ENCODE peak calls at places on chromosomes 7 and 10, in five cellular contexts. U is GM04504; F is sciatic nerve; D is activated naive CD8-positive, alpha-beta T cell treated with anti-CD3 and anti-CD28 coated beads, Interleukin-2, amount 50 U/mL, for 24 hours; X is NCI-H1436 treated with DMSO at 0.1 percent for 48 hours. C is an unnamed sample.

GRCh38 chr7:128231677-128232076 is 9.4 kb upstream of the LEP start:
- DNase-seq in U (no peak), F (no peak), D (no peak), X (no peak), C (no peak)

GRCh38 chr7:82051641-82052040 is 281.8 kb upstream of the HGF start:
- DNase-seq in U (no peak), F (no peak), D (no peak), X (peak; percentile 81), C (no peak)

GRCh38 chr7:24980695-24981543 is 941 bp upstream of the OSBPL3 start:
- DNase-seq in U (no peak), F (no peak), D (peak; percentile 31), X (no peak), C (no peak)

GRCh38 chr10:96618648-96619047 is 31.8 kb upstream of the TM9SF3 start:
- DNase-seq in U (no peak), F (no peak), D (no peak), X (no peak), C (no peak)

GRCh38 chr7:28096713-28097112 is 83.9 kb downstream of the JAZF1 start:
- DNase-seq in U (no peak), F (no peak), D (peak; percentile 39), X (no peak), C (peak; percentile 42)

GRCh38 chr7:81926154-81926553 is 156.3 kb upstream of the HGF start:
- DNase-seq in U (no peak), F (no peak), D (no peak), X (no peak), C (no peak)

GRCh38 chr10:128945398-128945797 is 521.6 kb upstream of the MGMT start:
- DNase-seq in U (no peak), F (no peak), D (no peak), X (no peak), C (no peak)

GRCh38 chr10:13262433-13262832 is 28.3 kb upstream of the UCMA start:
- DNase-seq in U (no peak), F (no peak), D (no peak), X (no peak), C (no peak)

GRCh38 chr7:80749270-80749669 is 110.8 kb downstream of the CD36 start:
- DNase-seq in U (no peak), F (no peak), D (no peak), X (no peak), C (no peak)

C was measured in DND-41.